ENCODE peak calls at places on chromosomes 7 and 10, in seven cellular contexts. M, G, B, E, K, C and Q are unnamed samples.

GRCh38 chr10:90944759-90945158 is 23.9 kb upstream of the ANKRD1 start:
- DNase-seq in M (no peak), G (no peak), B (no peak), E (no peak), K (no peak), C (no peak), Q (no peak)

GRCh38 chr10:79268100-79268670 is 79.1 kb upstream of the PPIF start:
- DNase-seq in M (no peak), G (no peak), B (no peak), E (no peak), K (no peak), C (no peak), Q (no peak)

GRCh38 chr7:108263364-108263951 is 133.3 kb upstream of the LAMB4 start:
- DNase-seq in M (no peak), G (no peak), B (no peak), E (no peak), K (no peak), C (no peak), Q (no peak)

GRCh38 chr7:26292768-26293560 is 1.3 kb downstream of the SNX10 start:
- DNase-seq in M (no peak), G (no peak), B (no peak), E (no peak), K (no peak), C (no peak), Q (no peak)

GRCh38 chr10:101227765-101228681 is 1.2 kb downstream of the LBX1 start:
- DNase-seq in M (no peak), G (no peak), B (no peak), E (no peak), K (no peak), C (no peak), Q (no peak)

GRCh38 chr10:3782456-3783312 is 2.3 kb downstream of the KLF6 start:
- DNase-seq in M (peak), G (no peak), B (peak), E (peak), K (no peak), C (no peak), Q (peak)

GRCh38 chr7:50953820-50954219 is 171.1 kb upstream of the GRB10 start:
- DNase-seq in M (no peak), G (peak), B (no peak), E (no peak), K (no peak), C (no peak), Q (no peak)

GRCh38 chr10:27223964-27224363 is 16.6 kb downstream of the ACBD5 start:
- DNase-seq in M (peak), G (peak), B (no peak), E (peak), K (no peak), C (no peak), Q (peak)

GRCh38 chr10:132641966-132642731 is 104.6 kb downstream of the INPP5A start:
- DNase-seq in M (no peak), G (no peak), B (no peak), E (no peak), K (no peak), C (no peak), Q (no peak)

GRCh38 chr7:17524746-17525145 is 226.3 kb downstream of the AHR start:
- DNase-seq in M (no peak), G (no peak), B (no peak), E (no peak), K (no peak), C (no peak), Q (no peak)

GRCh38 chr10:84543077-84543476 is 214.7 kb downstream of the CCSER2 start:
- DNase-seq in M (no peak), G (no peak), B (no peak), E (no peak), K (no peak), C (no peak), Q (no peak)

GRCh38 chr7:83857691-83858090 is 208.8 kb upstream of the SEMA3E start:
- DNase-seq in M (no peak), G (no peak), B (no peak), E (no peak), K (no peak), C (no peak), Q (no peak)

GRCh38 chr7:44706788-44707557 is 41.7 kb upstream of the ZMIZ2 start:
- DNase-seq in M (no peak), G (no peak), B (no peak), E (no peak), K (no peak), C (no peak), Q (no peak)

GRCh38 chr7:123170333-123171016 is 29.3 kb downstream of the SLC13A1 start:
- DNase-seq in M (no peak), G (no peak), B (no peak), E (no peak), K (no peak), C (no peak), Q (no peak)

GRCh38 chr10:114499630-114500190 is 95.4 kb upstream of the AFAP1L2 start:
- DNase-seq in M (no peak), G (no peak), B (no peak), E (no peak), K (no peak), C (no peak), Q (peak)

GRCh38 chr10:84264611-84265141 is 19.8 kb downstream of the RGR start:
- DNase-seq in M (peak), G (peak), B (peak), E (peak), K (no peak), C (peak), Q (peak)

GRCh38 chr10:32207544-32207943 is 139.4 kb downstream of the EPC1 start:
- DNase-seq in M (peak), G (peak), B (peak), E (peak), K (no peak), C (no peak), Q (peak)

GRCh38 chr7:73992104-73992562 is 35.8 kb upstream of the ELN start:
- DNase-seq in M (no peak), G (no peak), B (peak), E (no peak), K (no peak), C (no peak), Q (no peak)

GRCh38 chr7:157089100-157089510 is 49.6 kb upstream of the UBE3C start:
- DNase-seq in M (no peak), G (no peak), B (no peak), E (no peak), K (peak), C (no peak), Q (no peak)

GRCh38 chr7:118183254-118183585 is 744 bp upstream of the LSM8 start:
- DNase-seq in M (no peak), G (no peak), B (no peak), E (peak), K (no peak), C (no peak), Q (no peak)

GRCh38 chr10:86876748-86877147 is 80.7 kb downstream of the MMRN2 start:
- DNase-seq in M (no peak), G (peak), B (no peak), E (no peak), K (no peak), C (no peak), Q (no peak)

GRCh38 chr10:117132751-117133231 is 5.3 kb downstream of the VAX1 start:
- DNase-seq in M (no peak), G (no peak), B (no peak), E (no peak), K (peak), C (no peak), Q (no peak)

GRCh38 chr7:41098402-41098801 is 604.5 kb downstream of the INHBA start:
- DNase-seq in M (no peak), G (no peak), B (no peak), E (no peak), K (no peak), C (no peak), Q (no peak)

GRCh38 chr10:5563991-5564536 is 39.3 kb downstream of the CALML3 start:
- DNase-seq in M (no peak), G (no peak), B (no peak), E (no peak), K (no peak), C (no peak), Q (no peak)

GRCh38 chr7:32025381-32026075 is 44.7 kb downstream of the PDE1C start:
- DNase-seq in M (no peak), G (no peak), B (no peak), E (no peak), K (no peak), C (no peak), Q (no peak)

GRCh38 chr7:40918701-40919271 is 784.0 kb downstream of the SUGCT start:
- DNase-seq in M (no peak), G (no peak), B (no peak), E (peak), K (no peak), C (no peak), Q (no peak)

GRCh38 chr10:132242103-132242840 is 55.5 kb downstream of the DPYSL4 start:
- DNase-seq in M (no peak), G (no peak), B (no peak), E (no peak), K (no peak), C (no peak), Q (no peak)

GRCh38 chr10:89207181-89207800 is at the start of gene CH25H:
- DNase-seq in M (no peak), G (peak), B (peak), E (peak), K (no peak), C (peak), Q (no peak)

GRCh38 chr10:78754269-78755074 is 314.3 kb upstream of the ZMIZ1 start:
- DNase-seq in M (no peak), G (peak), B (no peak), E (no peak), K (no peak), C (no peak), Q (no peak)

GRCh38 chr10:88089498-88089897 is 226.1 kb downstream of the PTEN start:
- DNase-seq in M (no peak), G (no peak), B (no peak), E (no peak), K (no peak), C (no peak), Q (no peak)

GRCh38 chr10:90969148-90969547 is 48.3 kb upstream of the ANKRD1 start:
- DNase-seq in M (no peak), G (no peak), B (no peak), E (no peak), K (no peak), C (no peak), Q (no peak)

GRCh38 chr7:157271991-157272324 is 64.8 kb upstream of the DNAJB6 start:
- DNase-seq in M (no peak), G (peak), B (no peak), E (peak), K (no peak), C (no peak), Q (no peak)

GRCh38 chr7:70355591-70356323 is 757.5 kb downstream of the AUTS2 start:
- DNase-seq in M (no peak), G (no peak), B (no peak), E (no peak), K (no peak), C (no peak), Q (no peak)

GRCh38 chr7:33903770-33904679 is 1.3 kb upstream of the BMPER start:
- DNase-seq in M (no peak), G (no peak), B (peak), E (peak), K (no peak), C (peak), Q (no peak)

GRCh38 chr7:27689045-27689877 is 26.6 kb upstream of the HIBADH start:
- DNase-seq in M (no peak), G (no peak), B (no peak), E (no peak), K (no peak), C (no peak), Q (no peak)